ENCODE peak calls at places on chromosomes 1 and 21, in eight cellular contexts. M, T, N, O, Y, B, F and X are unnamed samples.

GRCh38 chr1:3959361-3959760 is 59.3 kb upstream of the C1orf174 start:
- DNase-seq in B (no peak), T (no peak), Y (no peak), F (no peak), M (no peak), N (no peak), O (no peak), X (no peak)

GRCh38 chr1:113761937-113762336 is 2.7 kb upstream of the PHTF1 start:
- DNase-seq in B (no peak), N (no peak), O (no peak), F (no peak), M (no peak), Y (no peak), T (no peak), X (no peak)

GRCh38 chr1:211632808-211633522 is 42.5 kb downstream of the NEK2 start:
- DNase-seq in N (no peak), B (no peak), O (no peak), Y (no peak), T (no peak), F (no peak), M (peak), X (no peak)

GRCh38 chr1:159000070-159000409 is 9.7 kb upstream of the IFI16 start:
- DNase-seq in O (no peak), F (no peak), Y (no peak), N (no peak), B (no peak), T (no peak), M (no peak), X (no peak)

GRCh38 chr1:246591504-246591903 is 25.2 kb downstream of the CNST start:
- DNase-seq in T (no peak), N (peak), Y (no peak), B (no peak), F (no peak), M (no peak), O (no peak), X (no peak)

GRCh38 chr1:227234998-227235405 is 83.3 kb downstream of the CDC42BPA start:
- DNase-seq in N (peak), T (no peak), O (no peak), F (no peak), B (peak), M (peak), Y (no peak), X (peak)

GRCh38 chr21:24895885-24896734 is 711.2 kb downstream of the MRPL39 start:
- DNase-seq in T (no peak), Y (no peak), N (peak), F (no peak), B (no peak), O (no peak), M (peak), X (peak)

GRCh38 chr21:43718872-43719747 is at the start of gene PDXK:
- DNase-seq in B (peak), N (peak), T (peak), F (peak), Y (peak), O (peak), M (peak), X (peak)

GRCh38 chr1:155933591-155934096 is 569 bp downstream of the KHDC4 start:
- DNase-seq in B (no peak), O (no peak), T (no peak), F (no peak), Y (no peak), M (no peak), N (no peak), X (no peak)

GRCh38 chr1:47219001-47219400 is 13.0 kb downstream of the TAL1 start:
- DNase-seq in F (no peak), N (no peak), B (no peak), M (no peak), Y (no peak), T (no peak), O (no peak), X (no peak)

GRCh38 chr1:115461526-115461925 is 123.5 kb upstream of the NGF start:
- DNase-seq in B (no peak), M (no peak), O (no peak), F (no peak), T (no peak), Y (no peak), N (no peak), X (peak)

GRCh38 chr1:98001764-98002163 is 80.9 kb upstream of the DPYD start:
- DNase-seq in O (no peak), T (no peak), F (no peak), M (peak), B (no peak), Y (no peak), N (no peak), X (no peak)

GRCh38 chr1:171814692-171815091 is 26.6 kb upstream of the DNM3 start:
- DNase-seq in O (no peak), F (no peak), Y (no peak), B (no peak), T (no peak), M (peak), N (no peak), X (no peak)

GRCh38 chr21:17775431-17776126 is 43.6 kb downstream of the C21orf91 start:
- DNase-seq in M (no peak), O (peak), Y (peak), T (peak), F (no peak), B (no peak), N (peak), X (no peak)

GRCh38 chr1:38891753-38892152 is 10.4 kb upstream of the GJA9 start:
- DNase-seq in B (no peak), Y (no peak), T (no peak), O (no peak), F (no peak), M (peak), N (no peak), X (peak)

GRCh38 chr21:45264919-45265515 is 22.7 kb downstream of the POFUT2 start:
- DNase-seq in Y (no peak), N (no peak), B (no peak), M (no peak), F (peak), T (no peak), O (no peak), X (no peak)

GRCh38 chr1:112957133-112957812 is 1.3 kb upstream of the SLC16A1 start:
- DNase-seq in N (peak), O (peak), F (no peak), M (peak), T (peak), Y (peak), B (peak), X (no peak)

GRCh38 chr1:52345252-52345651 is 20.8 kb downstream of the CC2D1B start:
- DNase-seq in T (no peak), M (no peak), F (no peak), O (no peak), B (no peak), N (no peak), Y (no peak), X (no peak)

GRCh38 chr1:228664399-228664914 is 70.8 kb upstream of the RHOU start:
- DNase-seq in T (peak), F (peak), M (peak), O (peak), Y (peak), B (no peak), N (peak), X (peak)

GRCh38 chr1:17412093-17412870 is 27.2 kb downstream of the RCC2 start:
- DNase-seq in O (no peak), T (no peak), F (no peak), M (no peak), N (no peak), B (peak), Y (no peak), X (no peak)

GRCh38 chr1:112803906-112804762 is 89.0 kb upstream of the PPM1J start:
- DNase-seq in M (peak), O (peak), T (peak), N (peak), B (peak), F (peak), Y (peak), X (peak)

GRCh38 chr1:25608488-25609178 is 8.0 kb upstream of the MAN1C1 start:
- DNase-seq in O (peak), Y (peak), M (peak), B (peak), F (peak), T (peak), N (peak), X (peak)

GRCh38 chr1:234520908-234521801 is 42.2 kb upstream of the TARBP1 start:
- DNase-seq in F (no peak), N (no peak), O (no peak), T (no peak), B (no peak), Y (no peak), M (no peak), X (peak)

GRCh38 chr1:206002833-206003532 is at the start of gene RAB7B:
- DNase-seq in M (peak), N (no peak), Y (no peak), B (no peak), T (no peak), O (no peak), F (peak), X (no peak)

GRCh38 chr1:245685111-245685810 is 530.5 kb downstream of the KIF26B start:
- DNase-seq in T (no peak), N (no peak), M (no peak), O (no peak), F (no peak), Y (no peak), B (no peak), X (no peak)

GRCh38 chr1:225651872-225652725 is 824 bp downstream of the ENAH start:
- DNase-seq in M (no peak), Y (no peak), T (no peak), O (no peak), F (no peak), B (no peak), N (no peak), X (no peak)

GRCh38 chr1:51168266-51168845 is 66.3 kb downstream of the C1orf185 start:
- DNase-seq in Y (no peak), B (no peak), N (peak), O (no peak), M (peak), T (no peak), F (no peak), X (no peak)

GRCh38 chr1:5909576-5910275 is 82.5 kb downstream of the NPHP4 start:
- DNase-seq in B (no peak), N (no peak), Y (no peak), M (no peak), T (no peak), O (no peak), F (peak), X (no peak)

GRCh38 chr21:32653326-32653901 is 41.2 kb upstream of the CFAP298 start:
- DNase-seq in F (no peak), O (no peak), M (peak), N (peak), T (no peak), B (no peak), Y (peak), X (peak)

GRCh38 chr1:233704125-233704881 is 90.4 kb downstream of the KCNK1 start:
- DNase-seq in O (no peak), N (peak), T (no peak), Y (no peak), M (no peak), F (no peak), B (peak), X (peak)

GRCh38 chr1:232686346-232686745 is 56.4 kb upstream of the SIPA1L2 start:
- DNase-seq in B (no peak), O (no peak), T (no peak), Y (no peak), M (no peak), F (no peak), N (no peak), X (no peak)

GRCh38 chr21:25885405-25885804 is 150.6 kb downstream of the GABPA start:
- DNase-seq in M (no peak), T (no peak), F (no peak), N (no peak), O (no peak), B (no peak), Y (no peak), X (no peak)